ENCODE peak calls at places on chromosomes 16 and 17, in eight cellular contexts. U is CD8-positive, alpha-beta T cell; R is H1; W is K562; G is heart left ventricle; B is GM23338; O is neural progenitor cell; A is transverse colon. H is an unnamed sample. For H3K27me3, the result is how much of the 10 kb centered on the place peaks cover.

GRCh38 chr17:77061711-77062110 is 79.1 kb upstream of the SEC14L1 start:
- DNase-seq in U (no peak), R (no peak), W (no peak), G (peak), B (no peak), O (no peak), A (no peak), H (no peak)

GRCh38 chr16:48546774-48547173 is 63.2 kb downstream of the N4BP1 start:
- DNase-seq in U (no peak), R (no peak), W (no peak), G (no peak), B (no peak), O (no peak), A (peak), H (no peak)

GRCh38 chr17:82242977-82243647 is 14.3 kb downstream of the SLC16A3 start:
- DNase-seq in U (no peak), R (no peak), W (no peak), G (peak), B (no peak), O (no peak), A (peak), H (peak)

GRCh38 chr17:73722163-73722562 is 77.9 kb upstream of the SDK2 start:
- DNase-seq in U (peak), R (no peak), W (no peak), G (no peak), B (no peak), O (no peak), A (no peak), H (no peak)

GRCh38 chr17:57986841-57987581 is 1.0 kb downstream of the VEZF1 start:
- DNase-seq in U (no peak), R (no peak), W (peak), G (peak), B (peak), O (peak), A (peak), H (peak)

GRCh38 chr17:78124081-78124835 is 4.3 kb downstream of the TMC6 start:
- DNase-seq in U (no peak), R (no peak), W (no peak), G (peak), B (no peak), O (no peak), A (peak), H (no peak)

GRCh38 chr17:37220609-37220953 is 155.2 kb upstream of the C17orf78 start:
- DNase-seq in U (no peak), R (no peak), W (no peak), G (no peak), B (peak), O (peak), A (peak), H (peak)

GRCh38 chr17:77498056-77498785 is 357.5 kb downstream of the SEC14L1 start:
- DNase-seq in U (no peak), R (no peak), W (no peak), G (peak), B (no peak), O (no peak), A (peak), H (no peak)

GRCh38 chr16:10581507-10581906 is 1.1 kb upstream of the EMP2 start:
- DNase-seq in U (no peak), R (no peak), W (no peak), G (no peak), B (no peak), O (no peak), A (no peak), H (no peak)

GRCh38 chr17:42407289-42407836 is 15.7 kb downstream of the CAVIN1 start:
- DNase-seq in U (peak), R (peak), W (peak), G (peak), B (peak), O (peak), A (peak), H (peak)

GRCh38 chr17:80071116-80071980 is 30.0 kb upstream of the GAA start:
- DNase-seq in U (no peak), R (no peak), W (no peak), G (peak), B (no peak), O (no peak), A (peak), H (no peak)

GRCh38 chr16:13453938-13454553 is 465.9 kb upstream of the ERCC4 start:
- DNase-seq in U (no peak), R (peak), W (peak), G (no peak), B (peak), O (peak), A (peak), H (peak)

GRCh38 chr17:10352866-10353265 is 19.9 kb downstream of the MYH13 start:
- DNase-seq in U (no peak), R (no peak), W (no peak), G (no peak), B (no peak), O (no peak), A (no peak), H (no peak)

DNA sequence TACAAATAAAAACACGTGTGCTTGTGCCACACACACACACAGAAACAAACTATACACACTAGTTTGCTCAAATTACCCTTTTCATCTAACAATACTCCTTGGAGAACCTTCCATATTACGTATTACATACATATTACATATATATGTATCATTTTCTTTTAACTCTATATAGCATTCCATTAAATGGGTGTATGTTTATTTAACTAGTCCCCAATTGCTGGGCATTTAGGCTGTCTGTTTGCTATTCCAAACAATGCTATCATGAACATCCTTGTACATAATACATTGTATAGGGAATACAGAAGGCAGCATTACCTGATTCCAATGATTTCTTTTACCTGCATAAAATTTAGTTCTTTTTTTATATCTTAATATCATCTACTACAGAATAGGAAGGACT is 73.1 kb downstream of the SKAP1 start:
- DNase-seq in U (no peak), R (no peak), W (no peak), G (no peak), B (no peak), O (no peak), A (no peak), H (no peak)
- H3K27me3 ChIP-seq in U (under half), R (under half), W (under half), G (under half), B (under half), O (half or more), A (under half), H (under half)

GRCh38 chr16:89922884-89923639 is at the start of gene TUBB3:
- DNase-seq in U (no peak), R (peak), W (peak), G (peak), B (peak), O (peak), A (peak), H (peak)

GRCh38 chr16:89924925-89925307 is 1.8 kb downstream of the TUBB3 start:
- DNase-seq in U (no peak), R (no peak), W (no peak), G (no peak), B (peak), O (no peak), A (no peak), H (no peak)

GRCh38 chr16:89923640-89924297 is 627 bp downstream of the TUBB3 start:
- DNase-seq in U (no peak), R (peak), W (no peak), G (no peak), B (peak), O (peak), A (no peak), H (peak)

GRCh38 chr16:89924298-89924924 is 1.3 kb downstream of the TUBB3 start:
- DNase-seq in U (no peak), R (peak), W (peak), G (no peak), B (peak), O (peak), A (no peak), H (peak)

GRCh38 chr16:89925596-89926079 is 2.5 kb downstream of the TUBB3 start:
- DNase-seq in U (no peak), R (no peak), W (no peak), G (no peak), B (peak), O (peak), A (no peak), H (no peak)
- H3K27ac ChIP-seq in U (no peak), R (no peak), W (no peak), G (no peak), B (no peak), O (no peak), A (no peak), H (no peak)

GRCh38 chr16:83960521-83961249 is 7.4 kb upstream of the NECAB2 start:
- DNase-seq in U (no peak), R (no peak), W (no peak), G (no peak), B (no peak), O (no peak), A (no peak), H (no peak)

GRCh38 chr16:83959621-83960434 is 6.8 kb downstream of the OSGIN1 start:
- DNase-seq in U (no peak), R (no peak), W (no peak), G (peak), B (no peak), O (no peak), A (no peak), H (no peak)

GRCh38 chr16:83958842-83959565 is 6.0 kb downstream of the OSGIN1 start:
- DNase-seq in U (no peak), R (no peak), W (no peak), G (no peak), B (no peak), O (no peak), A (no peak), H (no peak)

GRCh38 chr16:83963277-83964119 is 4.5 kb upstream of the NECAB2 start:
- DNase-seq in U (no peak), R (no peak), W (no peak), G (peak), B (no peak), O (no peak), A (no peak), H (no peak)

GRCh38 chr16:83961591-83961990 is 6.5 kb upstream of the NECAB2 start:
- DNase-seq in U (no peak), R (no peak), W (no peak), G (no peak), B (no peak), O (no peak), A (no peak), H (no peak)
- H3K27me3 ChIP-seq in U (under half), R (under half), W (under half), G (under half), B (under half), O (under half), A (under half), H (under half)

GRCh38 chr16:89381788-89382187 is 108.6 kb downstream of the ANKRD11 start:
- DNase-seq in U (no peak), R (no peak), W (no peak), G (no peak), B (no peak), O (no peak), A (no peak), H (no peak)
- H3K27ac ChIP-seq in U (no peak), R (no peak), W (no peak), G (no peak), B (no peak), O (no peak), A (no peak), H (no peak)

DNA sequence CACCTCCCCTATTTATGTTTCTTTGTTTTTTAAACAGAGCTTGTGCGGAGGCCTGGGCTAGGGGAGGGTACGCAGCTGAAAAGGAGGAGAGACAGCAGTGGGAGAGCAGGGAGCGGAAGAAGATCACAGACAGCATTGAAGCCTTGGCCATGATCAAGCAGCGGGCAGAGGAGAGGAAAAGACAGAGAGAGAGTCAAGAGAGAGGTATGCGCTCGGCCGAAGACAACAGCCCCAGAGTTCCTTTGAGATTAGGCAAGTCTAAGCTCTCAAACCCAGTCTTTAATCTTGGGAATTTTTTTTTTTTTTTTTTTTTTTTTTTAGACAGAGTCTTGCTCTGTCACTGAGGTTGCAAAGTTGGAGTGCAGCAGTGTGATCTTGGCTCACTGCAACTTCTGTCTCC is 20.6 kb downstream of the DNAAF1 start:
- DNase-seq in U (no peak), R (no peak), W (no peak), G (no peak), B (no peak), O (no peak), A (no peak), H (no peak)
- H3K27me3 ChIP-seq in U (under half), R (under half), W (half or more), G (under half), B (under half), O (under half), A (under half), H (under half)

DNA sequence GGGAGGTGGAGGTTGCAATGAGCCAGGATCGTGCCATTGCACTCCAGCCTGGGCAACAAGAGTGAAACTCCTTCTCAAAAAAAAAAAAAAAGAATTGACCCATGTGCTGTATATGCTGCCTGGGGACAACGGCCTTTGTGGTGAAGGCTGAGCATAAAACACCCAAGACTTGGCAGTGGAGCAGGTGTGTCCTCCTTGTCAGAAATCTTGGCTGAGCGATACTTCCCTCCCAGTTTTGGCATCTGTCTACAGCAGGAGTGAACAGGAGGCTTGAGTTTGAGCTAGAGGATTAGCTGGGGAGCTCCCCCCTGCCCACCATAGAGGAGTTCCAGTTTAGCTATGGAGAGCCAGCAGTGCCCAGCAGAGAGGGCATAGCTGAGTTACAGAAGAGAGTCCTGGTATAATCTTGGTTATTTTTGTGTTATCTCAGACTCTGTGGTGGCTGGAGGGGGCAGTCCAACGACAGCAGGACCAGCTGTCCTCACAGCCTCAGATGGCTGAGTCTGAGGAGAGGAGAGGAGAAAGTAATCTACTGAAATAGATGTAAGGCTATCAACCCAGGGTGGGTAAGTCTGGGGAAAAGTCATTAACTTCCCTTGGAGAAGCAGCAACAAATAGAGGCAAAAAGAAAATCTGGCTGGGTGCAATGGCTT is 18.4 kb downstream of the SP2 start:
- DNase-seq in U (no peak), R (no peak), W (no peak), G (no peak), B (no peak), O (no peak), A (no peak), H (no peak)
- H3K27ac ChIP-seq in U (no peak), R (no peak), W (no peak), G (no peak), B (no peak), O (no peak), A (no peak), H (no peak)